ENCODE peak calls at places on chromosome 10, in six cellular contexts. D is Panc1; H is caudate nucleus; P is germinal center; O is SW480; R is stimulated activated CD4-positive, alpha-beta T cell treated with anti-CD3 and anti-CD28 coated beads, Interleukin-1b, Interleukin-23, amount 100 ng/mL, for 4 hours. I is an unnamed sample.

GRCh38 chr10:6737080-6737641 is 157.1 kb upstream of the PRKCQ start:
- DNase-seq in D (no peak), H (no peak), P (no peak), R (no peak), O (peak), I (no peak)

GRCh38 chr10:32893431-32893830 is 64.6 kb downstream of the ITGB1 start:
- DNase-seq in O (no peak), D (no peak), P (no peak), H (no peak), R (no peak), I (no peak)

GRCh38 chr10:90451283-90451682 is 406.6 kb downstream of the HTR7 start:
- DNase-seq in H (no peak), O (no peak), R (no peak), P (no peak), D (peak), I (no peak)

GRCh38 chr10:48509974-48510692 is 94.7 kb downstream of the ARHGAP22 start:
- DNase-seq in P (peak), H (no peak), R (no peak), O (peak), D (no peak), I (no peak)

GRCh38 chr10:133094866-133095265 is 7.1 kb downstream of the ADGRA1 start:
- DNase-seq in R (no peak), O (no peak), H (no peak), P (no peak), D (no peak), I (no peak)

GRCh38 chr10:14925268-14925667 is 28.6 kb downstream of the DCLRE1C start:
- DNase-seq in D (no peak), O (no peak), H (no peak), P (no peak), R (no peak), I (no peak)

GRCh38 chr10:71661060-71661622 is 58.4 kb downstream of the C10orf105 start:
- DNase-seq in D (no peak), O (no peak), P (no peak), H (no peak), R (no peak), I (no peak)

GRCh38 chr10:5496261-5497250 is 2.8 kb downstream of the CALML5 start:
- DNase-seq in D (no peak), H (no peak), R (no peak), O (no peak), P (no peak), I (no peak)

GRCh38 chr10:34905200-34905927 is 90.3 kb upstream of the PARD3 start:
- DNase-seq in P (no peak), O (no peak), D (no peak), R (no peak), H (no peak), I (no peak)

GRCh38 chr10:78700816-78701520 is 367.8 kb upstream of the ZMIZ1 start:
- DNase-seq in P (no peak), H (no peak), O (no peak), R (no peak), D (no peak), I (no peak)

GRCh38 chr10:73837072-73837471 is 25.7 kb upstream of the NDST2 start:
- DNase-seq in D (no peak), P (no peak), R (no peak), O (no peak), H (no peak), I (no peak)

GRCh38 chr10:132961420-132961803 is 19.0 kb upstream of the CFAP46 start:
- DNase-seq in D (no peak), O (no peak), P (no peak), H (no peak), R (no peak), I (no peak)

GRCh38 chr10:119595134-119595714 is 1.5 kb downstream of the TIAL1 start:
- DNase-seq in O (no peak), P (no peak), R (no peak), D (no peak), H (no peak), I (no peak)

GRCh38 chr10:30831401-30831800 is 200.3 kb downstream of the ZNF438 start:
- DNase-seq in H (no peak), R (no peak), D (no peak), O (no peak), P (no peak), I (no peak)

GRCh38 chr10:971150-971542 is 17.1 kb upstream of the GTPBP4 start:
- DNase-seq in R (no peak), P (no peak), H (no peak), D (no peak), O (no peak), I (no peak)

GRCh38 chr10:102673961-102674511 is 29.8 kb downstream of the TRIM8 start:
- DNase-seq in H (no peak), R (peak), P (no peak), D (no peak), O (peak), I (peak)

GRCh38 chr10:71727429-71728217 is 8.0 kb upstream of the C10orf105 start:
- DNase-seq in P (peak), D (no peak), O (no peak), H (no peak), R (no peak), I (no peak)

GRCh38 chr10:22634606-22635467 is 79.5 kb downstream of the PIP4K2A start:
- DNase-seq in D (no peak), P (no peak), O (no peak), R (no peak), H (no peak), I (no peak)

GRCh38 chr10:105243381-105243780 is 602.3 kb downstream of the SORCS3 start:
- DNase-seq in H (no peak), O (no peak), R (no peak), P (no peak), D (no peak), I (no peak)

GRCh38 chr10:111511751-111512150 is 434.9 kb downstream of the ADRA2A start:
- DNase-seq in R (no peak), D (no peak), P (no peak), H (no peak), O (no peak), I (no peak)

GRCh38 chr10:24209946-24210491 is 1.1 kb downstream of the KIAA1217 start:
- DNase-seq in D (no peak), O (peak), H (no peak), P (no peak), R (no peak), I (no peak)

GRCh38 chr10:5594271-5595036 is 69.7 kb downstream of the CALML3 start:
- DNase-seq in H (no peak), D (no peak), P (no peak), O (peak), R (no peak), I (no peak)

GRCh38 chr10:31587691-31588090 is 268.7 kb downstream of the ZEB1 start:
- DNase-seq in O (no peak), D (no peak), P (no peak), R (no peak), H (no peak), I (no peak)

GRCh38 chr10:77463499-77463898 is 174.1 kb downstream of the KCNMA1 start:
- DNase-seq in H (no peak), O (no peak), R (no peak), D (no peak), P (no peak), I (no peak)

GRCh38 chr10:2121944-2122343 is 384.6 kb upstream of the ADARB2 start:
- DNase-seq in O (no peak), R (no peak), P (no peak), D (no peak), H (no peak), I (no peak)

GRCh38 chr10:4234661-4235060 is 449.7 kb upstream of the KLF6 start:
- DNase-seq in R (peak), H (no peak), P (no peak), O (peak), D (no peak), I (no peak)

GRCh38 chr10:63128443-63128842 is 4.7 kb upstream of the NRBF2 start:
- DNase-seq in P (no peak), H (no peak), D (no peak), R (no peak), O (no peak), I (no peak)

GRCh38 chr10:104521901-104522827 is 118.9 kb upstream of the SORCS3 start:
- DNase-seq in O (no peak), R (no peak), H (no peak), P (no peak), D (no peak), I (peak)

GRCh38 chr10:7960108-7960507 is 94.4 kb upstream of the GATA3 start:
- DNase-seq in P (no peak), D (no peak), R (no peak), O (no peak), H (no peak), I (no peak)

GRCh38 chr10:79065853-79066252 is 2.9 kb upstream of the ZMIZ1 start:
- DNase-seq in O (no peak), H (no peak), R (no peak), D (no peak), P (no peak), I (no peak)

GRCh38 chr10:35735412-35735811 is 93.3 kb upstream of the FZD8 start:
- DNase-seq in P (no peak), D (no peak), R (no peak), H (no peak), O (no peak), I (no peak)

GRCh38 chr10:124470544-124471449 is 9.2 kb downstream of the LHPP start:
- DNase-seq in P (no peak), H (no peak), R (no peak), D (no peak), O (no peak), I (no peak)

GRCh38 chr10:77800320-77800719 is 126.2 kb downstream of the DLG5 start:
- DNase-seq in D (no peak), R (no peak), P (no peak), O (no peak), H (no peak), I (no peak)

GRCh38 chr10:107686095-107686494 is 521.6 kb upstream of the SORCS1 start:
- DNase-seq in P (peak), O (no peak), D (no peak), H (no peak), R (no peak), I (no peak)

GRCh38 chr10:17906002-17906401 is 45.7 kb upstream of the SLC39A12 start:
- DNase-seq in D (no peak), H (no peak), P (no peak), O (no peak), R (no peak), I (no peak)

GRCh38 chr10:6583447-6583846 is 3.4 kb upstream of the PRKCQ start:
- DNase-seq in P (no peak), R (peak), O (no peak), D (no peak), H (no peak), I (no peak)

GRCh38 chr10:95268438-95268837 is 22.4 kb downstream of the PDLIM1 start:
- DNase-seq in O (no peak), P (no peak), R (no peak), D (no peak), H (no peak), I (no peak)

GRCh38 chr10:69902835-69903535 is 101.3 kb downstream of the COL13A1 start:
- DNase-seq in D (no peak), R (no peak), O (no peak), H (no peak), P (no peak), I (no peak)

GRCh38 chr10:133400624-133401424 is 6.9 kb downstream of the MTG1 start:
- DNase-seq in O (no peak), H (no peak), D (no peak), R (no peak), P (no peak), I (no peak)